ENCODE peak calls at places on chromosome 3, in five cellular contexts. G is HAP-1, F is foreskin fibroblast, K is AG09309, E is fibroblast of pulmonary artery. P is an unnamed sample.

GRCh38 chr3:12178091-12178820 is 19.5 kb upstream of the TIMP4 start:
- DNase-seq in G (no peak), F (peak), K (no peak), E (peak), P (no peak)

GRCh38 chr3:20052851-20053250 is 12.6 kb downstream of the KAT2B start:
- DNase-seq in G (no peak), F (no peak), K (no peak), E (no peak), P (no peak)

GRCh38 chr3:170485696-170486095 is 67.0 kb downstream of the CLDN11 start:
- DNase-seq in G (no peak), F (no peak), K (no peak), E (no peak), P (no peak)

GRCh38 chr3:15791525-15791924 is 6.3 kb downstream of the ANKRD28 start:
- DNase-seq in G (no peak), F (no peak), K (no peak), E (no peak), P (no peak)

GRCh38 chr3:140113983-140114923 is 179.3 kb downstream of the CLSTN2 start:
- DNase-seq in G (no peak), F (no peak), K (no peak), E (no peak), P (no peak)

GRCh38 chr3:194137314-194138097 is 1.6 kb downstream of the HES1 start:
- DNase-seq in G (peak), F (peak), K (no peak), E (peak), P (peak)

GRCh38 chr3:171116365-171116764 is 89.8 kb upstream of the SLC2A2 start:
- DNase-seq in G (no peak), F (peak), K (no peak), E (peak), P (no peak)

GRCh38 chr3:190562866-190563525 is 49.1 kb downstream of the IL1RAP start:
- DNase-seq in G (no peak), F (no peak), K (no peak), E (peak), P (peak)

GRCh38 chr3:80612366-80612765 is 844.6 kb upstream of the ROBO1 start:
- DNase-seq in G (no peak), F (no peak), K (no peak), E (no peak), P (no peak)

GRCh38 chr3:79767194-79767952 is 425 bp downstream of the ROBO1 start:
- DNase-seq in G (peak), F (no peak), K (no peak), E (peak), P (peak)

GRCh38 chr3:46867550-46867898 is 4.3 kb upstream of the MYL3 start:
- DNase-seq in G (no peak), F (peak), K (no peak), E (peak), P (peak)

GRCh38 chr3:127158614-127159221 is 34.2 kb upstream of the PRR23E start:
- DNase-seq in G (peak), F (peak), K (no peak), E (peak), P (peak)

GRCh38 chr3:107438671-107439070 is 61.4 kb downstream of the CCDC54 start:
- DNase-seq in G (no peak), F (no peak), K (no peak), E (no peak), P (no peak)

GRCh38 chr3:55159016-55159415 is 231.2 kb upstream of the LRTM1 start:
- DNase-seq in G (no peak), F (no peak), K (no peak), E (no peak), P (no peak)

GRCh38 chr3:24263069-24263668 is 231.5 kb downstream of the THRB start:
- DNase-seq in G (no peak), F (no peak), K (no peak), E (no peak), P (no peak)

GRCh38 chr3:40602778-40603385 is 78.1 kb downstream of the ZNF621 start:
- DNase-seq in G (no peak), F (no peak), K (no peak), E (no peak), P (peak)

GRCh38 chr3:155363690-155364070 is 70.2 kb upstream of the STRIT1 start:
- DNase-seq in G (no peak), F (no peak), K (no peak), E (no peak), P (no peak)

GRCh38 chr3:134449951-134450350 is 35.8 kb downstream of the ANAPC13 start:
- DNase-seq in G (no peak), F (no peak), K (no peak), E (no peak), P (no peak)

GRCh38 chr3:47464603-47465002 is 11.1 kb downstream of the SCAP start:
- DNase-seq in G (no peak), F (no peak), K (no peak), E (no peak), P (peak)

GRCh38 chr3:71859128-71859519 is 74.2 kb upstream of the PROK2 start:
- DNase-seq in G (peak), F (peak), K (no peak), E (peak), P (peak)

GRCh38 chr3:28334552-28334951 is 14.0 kb upstream of the ZCWPW2 start:
- DNase-seq in G (no peak), F (no peak), K (no peak), E (peak), P (no peak)

GRCh38 chr3:184570501-184570900 is 8.9 kb downstream of the EPHB3 start:
- DNase-seq in G (peak), F (no peak), K (no peak), E (no peak), P (no peak)

GRCh38 chr3:108251844-108252243 is 29.6 kb upstream of the IFT57 start:
- DNase-seq in G (no peak), F (no peak), K (no peak), E (no peak), P (no peak)

GRCh38 chr3:42654331-42655201 is 1.1 kb downstream of the ZBTB47 start:
- DNase-seq in G (peak), F (peak), K (no peak), E (peak), P (peak)

GRCh38 chr3:38541800-38542199 is 45.7 kb downstream of the EXOG start:
- DNase-seq in G (no peak), F (no peak), K (no peak), E (peak), P (no peak)

GRCh38 chr3:111717601-111718000 is 122.5 kb upstream of the ZBED2 start:
- DNase-seq in G (peak), F (peak), K (peak), E (peak), P (peak)

GRCh38 chr3:64344721-64345207 is 119.5 kb upstream of the PRICKLE2 start:
- DNase-seq in G (no peak), F (peak), K (no peak), E (peak), P (peak)

GRCh38 chr3:37811625-37812356 is 49.9 kb upstream of the CTDSPL start:
- DNase-seq in G (no peak), F (no peak), K (no peak), E (no peak), P (no peak)

GRCh38 chr3:20352547-20353164 is 166.7 kb upstream of the SGO1 start:
- DNase-seq in G (no peak), F (peak), K (no peak), E (peak), P (no peak)

GRCh38 chr3:123084738-123085237 is 18.0 kb downstream of the PDIA5 start:
- DNase-seq in G (no peak), F (peak), K (no peak), E (no peak), P (no peak)

GRCh38 chr3:64815195-64815627 is 127.4 kb upstream of the ADAMTS9 start:
- DNase-seq in G (no peak), F (peak), K (no peak), E (peak), P (peak)

GRCh38 chr3:158152186-158152585 is 42.3 kb downstream of the RSRC1 start:
- DNase-seq in G (no peak), F (peak), K (no peak), E (peak), P (peak)

GRCh38 chr3:120420855-120421570 is 29.8 kb downstream of the FSTL1 start:
- DNase-seq in G (no peak), F (peak), K (no peak), E (peak), P (peak)

GRCh38 chr3:45012577-45012976 is 13.5 kb upstream of the CLEC3B start:
- DNase-seq in G (no peak), F (no peak), K (no peak), E (no peak), P (no peak)

GRCh38 chr3:55333923-55334322 is 153.2 kb downstream of the WNT5A start:
- DNase-seq in G (no peak), F (peak), K (no peak), E (peak), P (peak)

GRCh38 chr3:187136347-187136746 is 2.9 kb downstream of the RPL39L start:
- DNase-seq in G (no peak), F (no peak), K (no peak), E (no peak), P (no peak)

GRCh38 chr3:12098400-12098799 is 60.3 kb downstream of the TIMP4 start:
- DNase-seq in G (no peak), F (no peak), K (no peak), E (no peak), P (no peak)

GRCh38 chr3:127409421-127410136 is 121.7 kb upstream of the PRR20G start:
- DNase-seq in G (no peak), F (no peak), K (no peak), E (no peak), P (no peak)

GRCh38 chr3:161081675-161082462 is 23.3 kb downstream of the B3GALNT1 start:
- DNase-seq in G (no peak), F (no peak), K (no peak), E (peak), P (no peak)

GRCh38 chr3:158103131-158103955 is 2.9 kb downstream of the SHOX2 start:
- DNase-seq in G (peak), F (peak), K (no peak), E (no peak), P (no peak)

GRCh38 chr3:13595485-13595884 is 46.6 kb downstream of the FBLN2 start:
- DNase-seq in G (no peak), F (no peak), K (no peak), E (no peak), P (no peak)
- H3K4me3 ChIP-seq in G (no peak), F (no peak), K (no peak), E (no peak), P (no peak)

DNA sequence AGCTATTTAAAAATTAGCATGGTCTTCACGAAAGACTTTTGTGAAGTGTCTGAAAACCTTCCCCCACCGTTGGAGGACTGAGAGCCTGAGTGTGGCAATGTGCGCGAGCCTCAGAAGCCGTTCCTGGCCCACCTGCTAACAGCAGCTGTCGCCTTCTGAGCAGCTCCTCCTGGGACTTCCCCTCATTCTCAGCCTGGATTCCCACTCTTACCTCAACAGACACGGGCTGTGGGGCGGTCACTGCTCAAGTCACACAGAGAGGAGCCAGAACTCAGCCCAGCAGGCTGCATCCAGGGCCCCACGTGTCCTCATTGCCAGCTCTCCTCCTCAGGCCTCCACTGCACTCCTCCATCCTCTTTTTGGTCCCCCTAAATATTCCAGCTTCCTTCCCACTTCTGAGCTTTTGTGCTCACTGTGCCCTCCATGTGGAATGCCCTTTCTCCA is 7.8 kb downstream of the DNASE1L3 start:
- DNase-seq in G (no peak), F (no peak), K (no peak), E (no peak), P (no peak)
- H3K4me3 ChIP-seq in G (no peak), F (no peak), K (no peak), E (no peak), P (no peak)

GRCh38 chr3:51391075-51391565 is at the start of gene RBM15B:
- DNase-seq in G (peak), F (peak), K (peak), E (peak), P (peak)

GRCh38 chr3:51391566-51392300 is 648 bp downstream of the RBM15B start:
- DNase-seq in G (no peak), F (peak), K (no peak), E (peak), P (peak)

GRCh38 chr3:51389423-51390183 is 1.5 kb upstream of the RBM15B start:
- DNase-seq in G (peak), F (peak), K (no peak), E (peak), P (peak)

GRCh38 chr3:51390600-51391074 is 448 bp upstream of the RBM15B start:
- DNase-seq in G (no peak), F (no peak), K (no peak), E (no peak), P (no peak)

DNA sequence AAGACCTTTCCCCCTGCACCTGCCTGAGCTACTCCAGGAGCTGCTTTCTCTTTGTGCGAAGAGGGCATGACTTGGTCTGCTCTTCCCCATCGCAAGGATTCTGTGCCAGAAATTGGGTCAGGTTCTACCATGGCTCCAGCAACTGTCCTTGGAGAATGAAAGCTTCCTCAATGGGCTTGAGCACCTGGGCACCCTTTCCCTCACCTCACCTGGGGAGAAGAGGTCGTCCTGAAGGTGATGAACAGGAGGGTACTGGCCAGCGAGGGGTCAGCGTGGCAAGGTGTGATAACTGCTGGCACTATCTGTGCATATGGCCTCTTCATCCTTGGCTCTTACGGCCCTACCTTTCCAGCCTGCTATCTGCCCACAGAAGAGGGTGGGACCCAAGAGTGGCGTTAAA is 899 bp upstream of the RBM15B start:
- DNase-seq in G (no peak), F (no peak), K (no peak), E (no peak), P (no peak)
- H3K4me3 ChIP-seq in G (no peak), F (no peak), K (no peak), E (no peak), P (no peak)

DNA sequence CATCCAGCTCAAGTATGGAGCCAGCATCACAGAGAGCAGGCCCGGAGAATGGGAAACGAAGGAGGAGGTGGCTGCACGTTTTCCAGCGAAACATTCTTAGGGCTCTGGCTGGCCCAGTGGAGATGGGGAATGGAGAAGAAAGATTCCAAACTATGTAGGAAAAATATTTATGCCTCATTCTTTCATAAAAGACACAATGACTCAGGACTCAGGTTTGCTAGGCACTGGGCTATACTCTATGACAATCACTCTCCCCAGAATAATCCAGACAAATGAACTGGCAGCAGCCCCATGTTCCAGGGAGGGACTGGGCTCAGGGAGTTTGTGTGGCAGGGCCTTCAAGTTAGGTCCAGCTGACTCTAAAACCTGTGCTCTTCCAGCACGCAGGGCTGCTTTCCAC is 110.8 kb upstream of the RAD18 start:
- DNase-seq in G (no peak), F (no peak), K (peak), E (no peak), P (no peak)
- H3K4me3 ChIP-seq in G (no peak), F (no peak), K (no peak), E (no peak), P (no peak)

GRCh38 chr3:5013021-5013906 is 34.0 kb downstream of the BHLHE40 start:
- DNase-seq in G (no peak), F (peak), K (no peak), E (no peak), P (no peak)

GRCh38 chr3:5015056-5015455 is 35.8 kb downstream of the BHLHE40 start:
- DNase-seq in G (no peak), F (no peak), K (no peak), E (no peak), P (no peak)

GRCh38 chr3:5016218-5017161 is 37.3 kb downstream of the BHLHE40 start:
- DNase-seq in G (no peak), F (peak), K (no peak), E (peak), P (peak)

GRCh38 chr3:5012398-5012797 is 33.2 kb downstream of the BHLHE40 start:
- DNase-seq in G (no peak), F (no peak), K (no peak), E (no peak), P (no peak)

GRCh38 chr3:5014431-5014830 is 35.2 kb downstream of the BHLHE40 start:
- DNase-seq in G (no peak), F (no peak), K (no peak), E (no peak), P (no peak)
- H3K4me3 ChIP-seq in G (no peak), F (no peak), K (no peak), E (no peak), P (no peak)

GRCh38 chr3:197083486-197083885 is 53.9 kb upstream of the MELTF start:
- DNase-seq in G (no peak), F (peak), K (peak), E (peak), P (peak)
- H3K4me3 ChIP-seq in G (no peak), F (no peak), K (no peak), E (no peak), P (no peak)

P was measured in cardiac muscle cell.